ENCODE peak calls at places on chromosomes 4 and X, in five cellular contexts. One of them, this sample, is unnamed.
A peak's percentile ranks its signal among the peaks of the same experiment; 100 is the strongest.

GRCh38 chr4:152415980-152416379 is 119.9 kb downstream of the FBXW7 start:
- DNase-seq in psoas muscle: no peak
- DNase-seq in HCT116: no peak
- DNase-seq in CD8-positive, alpha-beta memory T cell: no peak
- DNase-seq in SK-N-SH: no peak
- DNase-seq in this sample: peak; percentile 3

GRCh38 chr4:81351653-81352455 is 119.9 kb downstream of the RASGEF1B start:
- DNase-seq in SK-N-SH: peak; percentile 20
- DNase-seq in CD8-positive, alpha-beta memory T cell: peak; percentile 44
- DNase-seq in psoas muscle: peak; percentile 68
- DNase-seq in HCT116: peak; percentile 70
- DNase-seq in this sample: peak; percentile 56

GRCh38 chr4:100016191-100016590 is 66.1 kb upstream of the H2AZ1 start:
- DNase-seq in SK-N-SH: no peak
- DNase-seq in psoas muscle: no peak
- DNase-seq in HCT116: no peak
- DNase-seq in CD8-positive, alpha-beta memory T cell: no peak
- DNase-seq in this sample: peak; percentile 74

GRCh38 chr4:21848001-21848400 is 100.6 kb downstream of the KCNIP4 start:
- DNase-seq in SK-N-SH: no peak
- DNase-seq in CD8-positive, alpha-beta memory T cell: no peak
- DNase-seq in psoas muscle: no peak
- DNase-seq in HCT116: no peak
- DNase-seq in this sample: no peak

GRCh38 chr4:115678425-115678941 is 565.1 kb upstream of the NDST4 start:
- DNase-seq in HCT116: no peak
- DNase-seq in psoas muscle: no peak
- DNase-seq in SK-N-SH: no peak
- DNase-seq in CD8-positive, alpha-beta memory T cell: no peak
- DNase-seq in this sample: no peak

GRCh38 chr4:119664168-119664907 is 35.7 kb upstream of the PDE5A start:
- DNase-seq in psoas muscle: no peak
- DNase-seq in CD8-positive, alpha-beta memory T cell: no peak
- DNase-seq in HCT116: no peak
- DNase-seq in SK-N-SH: no peak
- DNase-seq in this sample: no peak

GRCh38 chr4:73206236-73206635 is 52.4 kb downstream of the ANKRD17 start:
- DNase-seq in SK-N-SH: no peak
- DNase-seq in HCT116: no peak
- DNase-seq in CD8-positive, alpha-beta memory T cell: no peak
- DNase-seq in psoas muscle: no peak
- DNase-seq in this sample: no peak

GRCh38 chr4:156476359-156476758 is 495.2 kb downstream of the PDGFC start:
- DNase-seq in SK-N-SH: peak; percentile 4
- DNase-seq in CD8-positive, alpha-beta memory T cell: no peak
- DNase-seq in HCT116: peak; percentile 51
- DNase-seq in psoas muscle: no peak
- DNase-seq in this sample: peak; percentile 89

GRCh38 chr4:109947457-109947856 is 34.8 kb downstream of the EGF start:
- DNase-seq in CD8-positive, alpha-beta memory T cell: no peak
- DNase-seq in psoas muscle: no peak
- DNase-seq in HCT116: no peak
- DNase-seq in SK-N-SH: no peak
- DNase-seq in this sample: no peak

GRCh38 chr4:8315343-8316250 is 46.0 kb downstream of the HTRA3 start:
- DNase-seq in SK-N-SH: peak; percentile 64
- DNase-seq in psoas muscle: peak; percentile 74
- DNase-seq in CD8-positive, alpha-beta memory T cell: no peak
- DNase-seq in HCT116: peak; percentile 13
- DNase-seq in this sample: peak; percentile 63

GRCh38 chr4:79611026-79611425 is 203.0 kb upstream of the GK2 start:
- DNase-seq in SK-N-SH: no peak
- DNase-seq in CD8-positive, alpha-beta memory T cell: no peak
- DNase-seq in HCT116: no peak
- DNase-seq in psoas muscle: no peak
- DNase-seq in this sample: no peak
- H3K9me3 ChIP-seq in SK-N-SH: no peaks in the 10 kb centered on the region
- H3K9me3 ChIP-seq in CD8-positive, alpha-beta memory T cell: no peaks in the 10 kb centered on the region
- H3K9me3 ChIP-seq in HCT116: no peaks in the 10 kb centered on the region
- H3K9me3 ChIP-seq in psoas muscle: no peaks in the 10 kb centered on the region
- H3K9me3 ChIP-seq in this sample: no peaks in the 10 kb centered on the region

DNA sequence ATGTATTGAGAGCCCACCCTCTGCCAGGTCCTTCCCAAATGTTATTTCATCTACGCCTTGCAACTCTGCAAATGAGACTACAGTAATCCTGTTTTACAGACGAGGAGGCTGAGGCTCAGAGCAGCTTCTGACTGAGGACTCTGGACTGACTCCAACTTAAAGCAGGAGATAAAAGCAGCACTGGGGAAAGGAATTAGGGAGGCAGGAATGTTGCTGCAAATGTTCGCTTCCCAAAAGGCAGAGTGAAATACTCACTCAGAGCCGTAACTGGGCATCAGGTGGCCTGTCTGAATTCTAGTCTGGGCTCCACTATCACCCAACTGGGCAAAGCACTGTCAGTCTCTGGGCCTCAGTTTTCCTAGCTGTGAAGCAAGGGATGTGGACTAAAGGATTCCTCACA is 94.7 kb upstream of the SRD5A3 start:
- DNase-seq in CD8-positive, alpha-beta memory T cell: no peak
- DNase-seq in psoas muscle: no peak
- DNase-seq in SK-N-SH: no peak
- DNase-seq in HCT116: no peak
- DNase-seq in this sample: no peak
- H3K9me3 ChIP-seq in CD8-positive, alpha-beta memory T cell: no peaks in the 10 kb centered on the region
- H3K9me3 ChIP-seq in psoas muscle: no peaks in the 10 kb centered on the region
- H3K9me3 ChIP-seq in SK-N-SH: no peaks in the 10 kb centered on the region
- H3K9me3 ChIP-seq in HCT116: no peaks in the 10 kb centered on the region
- H3K9me3 ChIP-seq in this sample: no peaks in the 10 kb centered on the region

GRCh38 chrX:79592259-79592658 is 225.1 kb upstream of the ITM2A start:
- DNase-seq in CD8-positive, alpha-beta memory T cell: no peak
- DNase-seq in HCT116: no peak
- DNase-seq in SK-N-SH: peak; percentile 8
- DNase-seq in psoas muscle: no peak
- DNase-seq in this sample: no peak

GRCh38 chrX:79588233-79588632 is 221.1 kb upstream of the ITM2A start:
- DNase-seq in CD8-positive, alpha-beta memory T cell: no peak
- DNase-seq in psoas muscle: no peak
- DNase-seq in HCT116: no peak
- DNase-seq in SK-N-SH: no peak
- DNase-seq in this sample: no peak
- H3K9me3 ChIP-seq in CD8-positive, alpha-beta memory T cell: no peaks in the 10 kb centered on the region
- H3K9me3 ChIP-seq in psoas muscle: peaks cover 7% of the 10 kb centered on the region
- H3K9me3 ChIP-seq in HCT116: no peaks in the 10 kb centered on the region
- H3K9me3 ChIP-seq in SK-N-SH: no peaks in the 10 kb centered on the region
- H3K9me3 ChIP-seq in this sample: peaks cover 7% of the 10 kb centered on the region

DNA sequence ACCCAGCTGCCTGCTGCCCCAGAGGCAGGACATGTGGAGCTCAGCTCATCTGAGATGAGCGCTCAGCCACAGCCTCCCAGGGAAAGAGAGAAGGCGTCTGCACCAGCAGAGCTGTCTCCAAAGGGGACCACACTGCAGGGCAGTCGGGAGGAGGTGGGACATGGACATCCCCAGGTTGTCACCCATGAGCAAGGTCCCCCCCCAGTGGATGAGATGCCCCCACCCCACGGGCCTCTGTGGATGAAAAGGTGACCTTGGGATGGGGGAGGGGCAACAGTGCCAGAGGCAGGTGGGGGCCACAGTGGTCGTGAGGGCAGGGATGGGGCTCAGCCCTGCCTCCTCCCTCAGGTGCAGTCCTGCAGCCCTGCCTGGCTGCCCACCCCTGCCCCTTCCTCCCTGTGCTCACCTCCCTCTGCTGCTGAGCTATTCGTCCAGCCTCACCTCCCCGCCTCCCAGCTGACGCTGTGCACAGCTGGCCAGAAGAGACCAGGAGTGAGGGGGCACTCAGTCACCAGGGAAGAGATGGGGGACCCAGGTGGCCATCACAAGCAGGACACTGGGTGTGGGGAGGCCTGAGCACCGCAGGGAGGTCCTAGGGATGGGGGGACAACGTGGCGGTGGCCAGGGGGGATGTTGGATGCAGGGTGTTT is 9.3 kb downstream of the NKX1-1 start:
- DNase-seq in HCT116: no peak
- DNase-seq in SK-N-SH: peak; percentile 20
- DNase-seq in psoas muscle: no peak
- DNase-seq in CD8-positive, alpha-beta memory T cell: no peak
- DNase-seq in this sample: no peak
- H3K9me3 ChIP-seq in HCT116: peaks cover 7% of the 10 kb centered on the region
- H3K9me3 ChIP-seq in SK-N-SH: no peaks in the 10 kb centered on the region
- H3K9me3 ChIP-seq in psoas muscle: no peaks in the 10 kb centered on the region
- H3K9me3 ChIP-seq in CD8-positive, alpha-beta memory T cell: no peaks in the 10 kb centered on the region
- H3K9me3 ChIP-seq in this sample: peaks cover 54% of the 10 kb centered on the region

This sample was measured in AG04450.